ENCODE peak calls at places on chromosomes 5 and 9, in eight cellular contexts. One of them, this sample, is unnamed.

GRCh38 chr5:176365663-176366574 is 632 bp downstream of the ARL10 start:
- DNase-seq in OCI-LY7: no peak
- DNase-seq in neural progenitor cell: peak; percentile 86
- DNase-seq in HCT116: no peak
- DNase-seq in GM23338: peak; percentile 83
- DNase-seq in MM.1S: no peak
- DNase-seq in GM23248: peak; percentile 81
- DNase-seq in SK-N-SH: peak; percentile 96
- DNase-seq in this sample: peak; percentile 62

GRCh38 chr9:95085861-95086563 is 231.5 kb downstream of the FANCC start:
- DNase-seq in OCI-LY7: no peak
- DNase-seq in neural progenitor cell: no peak
- DNase-seq in HCT116: no peak
- DNase-seq in GM23338: no peak
- DNase-seq in MM.1S: no peak
- DNase-seq in GM23248: no peak
- DNase-seq in SK-N-SH: no peak
- DNase-seq in this sample: no peak

GRCh38 chr5:151662805-151663204 is 23.9 kb downstream of the SPARC start:
- DNase-seq in OCI-LY7: no peak
- DNase-seq in neural progenitor cell: no peak
- DNase-seq in HCT116: no peak
- DNase-seq in GM23338: no peak
- DNase-seq in MM.1S: no peak
- DNase-seq in GM23248: no peak
- DNase-seq in SK-N-SH: no peak
- DNase-seq in this sample: no peak

GRCh38 chr9:134604834-134605233 is 36.8 kb upstream of the COL5A1 start:
- DNase-seq in OCI-LY7: no peak
- DNase-seq in neural progenitor cell: no peak
- DNase-seq in HCT116: no peak
- DNase-seq in GM23338: no peak
- DNase-seq in MM.1S: no peak
- DNase-seq in GM23248: no peak
- DNase-seq in SK-N-SH: no peak
- DNase-seq in this sample: no peak

GRCh38 chr5:178425621-178426068 is 164.5 kb downstream of the COL23A1 start:
- DNase-seq in OCI-LY7: no peak
- DNase-seq in neural progenitor cell: no peak
- DNase-seq in HCT116: no peak
- DNase-seq in GM23338: no peak
- DNase-seq in MM.1S: no peak
- DNase-seq in GM23248: no peak
- DNase-seq in SK-N-SH: peak; percentile 13
- DNase-seq in this sample: no peak

GRCh38 chr5:120464627-120465280 is 654 bp downstream of the PRR16 start:
- DNase-seq in OCI-LY7: no peak
- DNase-seq in neural progenitor cell: peak; percentile 41
- DNase-seq in HCT116: no peak
- DNase-seq in GM23338: peak; percentile 51
- DNase-seq in MM.1S: no peak
- DNase-seq in GM23248: peak; percentile 80
- DNase-seq in SK-N-SH: peak; percentile 67
- DNase-seq in this sample: peak; percentile 52

GRCh38 chr5:123610209-123610608 is 98.2 kb downstream of the CSNK1G3 start:
- DNase-seq in OCI-LY7: no peak
- DNase-seq in neural progenitor cell: no peak
- DNase-seq in HCT116: no peak
- DNase-seq in GM23338: no peak
- DNase-seq in MM.1S: no peak
- DNase-seq in GM23248: peak; percentile 34
- DNase-seq in SK-N-SH: no peak
- DNase-seq in this sample: peak; percentile 2

GRCh38 chr5:147216552-147217154 is 18.2 kb upstream of the STK32A start:
- DNase-seq in OCI-LY7: no peak
- DNase-seq in neural progenitor cell: peak; percentile 36
- DNase-seq in HCT116: no peak
- DNase-seq in GM23338: peak; percentile 54
- DNase-seq in MM.1S: peak; percentile 74
- DNase-seq in GM23248: peak; percentile 5
- DNase-seq in SK-N-SH: no peak
- DNase-seq in this sample: peak; percentile 14

GRCh38 chr5:137622850-137623249 is 113.0 kb downstream of the KLHL3 start:
- DNase-seq in OCI-LY7: no peak
- DNase-seq in neural progenitor cell: no peak
- DNase-seq in HCT116: no peak
- DNase-seq in GM23338: no peak
- DNase-seq in MM.1S: no peak
- DNase-seq in GM23248: peak; percentile 73
- DNase-seq in SK-N-SH: no peak
- DNase-seq in this sample: no peak

GRCh38 chr9:87498046-87498815 is 564 bp downstream of the DAPK1 start:
- DNase-seq in OCI-LY7: no peak
- DNase-seq in neural progenitor cell: peak; percentile 83
- DNase-seq in HCT116: no peak
- DNase-seq in GM23338: peak; percentile 79
- DNase-seq in MM.1S: peak; percentile 37
- DNase-seq in GM23248: peak; percentile 34
- DNase-seq in SK-N-SH: peak; percentile 89
- DNase-seq in this sample: peak; percentile 81

GRCh38 chr5:78295035-78295961 is 800 bp upstream of the AP3B1 start:
- DNase-seq in OCI-LY7: peak; percentile 54
- DNase-seq in neural progenitor cell: peak; percentile 47
- DNase-seq in HCT116: peak; percentile 41
- DNase-seq in GM23338: peak; percentile 91
- DNase-seq in MM.1S: peak; percentile 66
- DNase-seq in GM23248: peak; percentile 62
- DNase-seq in SK-N-SH: peak; percentile 29
- DNase-seq in this sample: peak; percentile 70

GRCh38 chr5:32837211-32837610 is 126.1 kb downstream of the NPR3 start:
- DNase-seq in OCI-LY7: no peak
- DNase-seq in neural progenitor cell: no peak
- DNase-seq in HCT116: no peak
- DNase-seq in GM23338: no peak
- DNase-seq in MM.1S: no peak
- DNase-seq in GM23248: no peak
- DNase-seq in SK-N-SH: no peak
- DNase-seq in this sample: no peak

GRCh38 chr5:76763136-76763535 is 47.2 kb downstream of the F2R start:
- DNase-seq in OCI-LY7: no peak
- DNase-seq in neural progenitor cell: no peak
- DNase-seq in HCT116: no peak
- DNase-seq in GM23338: no peak
- DNase-seq in MM.1S: peak; percentile 48
- DNase-seq in GM23248: no peak
- DNase-seq in SK-N-SH: no peak
- DNase-seq in this sample: no peak

DNA sequence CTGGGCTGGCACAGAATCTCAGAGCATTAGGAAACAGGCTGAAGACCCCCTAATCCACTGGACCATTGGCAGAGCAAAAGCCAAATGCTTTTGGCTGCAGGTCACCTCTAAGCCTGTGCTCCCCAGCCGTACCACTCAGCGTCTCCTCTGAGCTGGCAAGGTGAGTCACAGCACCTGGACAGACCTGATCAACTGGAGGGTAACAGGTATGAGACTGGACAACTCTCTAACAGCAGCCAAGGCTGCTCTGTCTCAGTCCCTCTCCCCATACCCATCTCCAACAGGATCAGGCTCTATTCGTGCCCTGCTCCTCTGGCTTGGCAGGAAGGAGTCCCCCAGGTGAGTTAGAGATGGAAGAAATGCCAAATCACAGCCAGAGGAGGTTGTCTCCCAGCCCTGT is 4.7 kb downstream of the GOLGA2 start:
- DNase-seq in OCI-LY7: no peak
- DNase-seq in neural progenitor cell: no peak
- DNase-seq in HCT116: peak; percentile 77
- DNase-seq in GM23338: no peak
- DNase-seq in MM.1S: no peak
- DNase-seq in GM23248: no peak
- DNase-seq in SK-N-SH: no peak
- DNase-seq in this sample: no peak
- H3K36me3 ChIP-seq in OCI-LY7: peaks cover 20% of the 10 kb centered on the region
- H3K36me3 ChIP-seq in neural progenitor cell: no peaks in the 10 kb centered on the region
- H3K36me3 ChIP-seq in HCT116: peaks cover 14% of the 10 kb centered on the region
- H3K36me3 ChIP-seq in GM23338: no peaks in the 10 kb centered on the region
- H3K36me3 ChIP-seq in MM.1S: no peaks in the 10 kb centered on the region
- H3K36me3 ChIP-seq in GM23248: peaks cover 53% of the 10 kb centered on the region
- H3K36me3 ChIP-seq in SK-N-SH: peaks cover 56% of the 10 kb centered on the region
- H3K36me3 ChIP-seq in this sample: no peaks in the 10 kb centered on the region

GRCh38 chr5:138972230-138972629 is 97.1 kb upstream of the LRRTM2 start:
- DNase-seq in OCI-LY7: no peak
- DNase-seq in neural progenitor cell: no peak
- DNase-seq in HCT116: no peak
- DNase-seq in GM23338: no peak
- DNase-seq in MM.1S: no peak
- DNase-seq in GM23248: peak; percentile 36
- DNase-seq in SK-N-SH: no peak
- DNase-seq in this sample: no peak

GRCh38 chr5:138978085-138978484 is 103.0 kb upstream of the LRRTM2 start:
- DNase-seq in OCI-LY7: no peak
- DNase-seq in neural progenitor cell: no peak
- DNase-seq in HCT116: no peak
- DNase-seq in GM23338: no peak
- DNase-seq in MM.1S: no peak
- DNase-seq in GM23248: peak; percentile 36
- DNase-seq in SK-N-SH: no peak
- DNase-seq in this sample: no peak

GRCh38 chr5:138975098-138975847 is 100.1 kb upstream of the LRRTM2 start:
- DNase-seq in OCI-LY7: no peak
- DNase-seq in neural progenitor cell: no peak
- DNase-seq in HCT116: no peak
- DNase-seq in GM23338: no peak
- DNase-seq in MM.1S: no peak
- DNase-seq in GM23248: peak; percentile 87
- DNase-seq in SK-N-SH: no peak
- DNase-seq in this sample: peak; percentile 60

GRCh38 chr5:138972836-138973235 is 97.7 kb upstream of the LRRTM2 start:
- DNase-seq in OCI-LY7: no peak
- DNase-seq in neural progenitor cell: peak; percentile 28
- DNase-seq in HCT116: no peak
- DNase-seq in GM23338: peak; percentile 54
- DNase-seq in MM.1S: no peak
- DNase-seq in GM23248: no peak
- DNase-seq in SK-N-SH: no peak
- DNase-seq in this sample: no peak

DNA sequence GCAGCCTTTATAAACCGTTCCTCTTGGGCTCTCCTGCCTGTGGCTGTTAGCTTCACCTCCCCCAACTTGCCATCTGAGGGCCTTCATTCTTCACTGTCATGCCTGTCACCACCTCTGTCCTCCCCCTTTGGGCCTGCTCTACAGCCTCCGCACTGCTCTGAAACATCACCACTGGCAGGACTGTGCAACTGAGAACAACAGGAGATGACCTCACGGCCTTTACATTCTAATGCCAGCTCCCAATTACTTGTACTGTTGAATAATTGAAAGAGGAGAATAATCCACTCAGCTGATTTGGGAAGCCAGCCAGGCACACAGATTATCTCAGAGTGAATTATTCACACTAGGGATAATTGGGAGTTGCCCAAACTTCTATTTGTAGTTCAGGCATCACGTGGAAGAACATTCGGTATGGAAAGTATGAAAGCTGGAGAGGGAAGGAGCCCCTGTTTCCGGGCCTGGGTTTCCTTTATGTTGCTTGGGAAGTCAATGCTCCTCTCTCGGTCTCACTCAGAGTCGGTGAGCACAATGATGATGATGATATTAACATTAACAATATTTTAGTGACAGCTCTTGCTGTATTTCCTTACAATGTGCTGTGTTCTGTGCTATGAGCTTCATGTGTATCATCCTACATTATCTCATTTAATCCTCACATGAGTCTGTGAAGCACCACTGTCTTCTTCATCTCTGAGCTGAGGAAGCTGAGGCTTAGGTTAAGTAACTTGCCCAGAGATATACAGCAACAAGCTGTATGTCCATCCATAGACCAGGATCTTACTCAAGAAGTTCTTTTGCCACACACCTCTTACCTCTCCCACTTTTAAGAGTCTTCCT is 99.3 kb upstream of the LRRTM2 start:
- DNase-seq in OCI-LY7: no peak
- DNase-seq in neural progenitor cell: peak; percentile 34
- DNase-seq in HCT116: no peak
- DNase-seq in GM23338: no peak
- DNase-seq in MM.1S: no peak
- DNase-seq in GM23248: peak; percentile 87
- DNase-seq in SK-N-SH: no peak
- DNase-seq in this sample: no peak
- TF ChIP-seq EZH2phosphoT487 in OCI-LY7: no peak
- TF ChIP-seq EZH2phosphoT487 in neural progenitor cell: no peak
- TF ChIP-seq EZH2phosphoT487 in HCT116: no peak
- TF ChIP-seq EZH2phosphoT487 in GM23338: no peak
- TF ChIP-seq EZH2phosphoT487 in MM.1S: no peak
- TF ChIP-seq EZH2phosphoT487 in GM23248: no peak
- TF ChIP-seq EZH2phosphoT487 in SK-N-SH: no peak
- TF ChIP-seq EZH2phosphoT487 in this sample: no peak

GRCh38 chr9:132591244-132591643 is 8.8 kb downstream of the BARHL1 start:
- DNase-seq in OCI-LY7: no peak
- DNase-seq in neural progenitor cell: peak; percentile 86
- DNase-seq in HCT116: no peak
- DNase-seq in GM23338: peak; percentile 64
- DNase-seq in MM.1S: no peak
- DNase-seq in GM23248: no peak
- DNase-seq in SK-N-SH: no peak
- DNase-seq in this sample: no peak
- H3K4me3 ChIP-seq in OCI-LY7: no peak overlapping the region
- H3K4me3 ChIP-seq in neural progenitor cell: peak overlapping the region; percentile 46
- H3K4me3 ChIP-seq in HCT116: no peak overlapping the region
- H3K4me3 ChIP-seq in GM23338: peak overlapping the region; percentile 58
- H3K4me3 ChIP-seq in MM.1S: no peak overlapping the region
- H3K4me3 ChIP-seq in GM23248: no peak overlapping the region
- H3K4me3 ChIP-seq in SK-N-SH: no peak overlapping the region
- H3K4me3 ChIP-seq in this sample: no peak overlapping the region

GRCh38 chr9:114287001-114287762 is 35.7 kb upstream of the ORM1 start:
- DNase-seq in OCI-LY7: no peak
- DNase-seq in neural progenitor cell: no peak
- DNase-seq in HCT116: no peak
- DNase-seq in GM23338: no peak
- DNase-seq in MM.1S: no peak
- DNase-seq in GM23248: no peak
- DNase-seq in SK-N-SH: no peak
- DNase-seq in this sample: no peak
- H3K36me3 ChIP-seq in OCI-LY7: no peaks in the 10 kb centered on the region
- H3K36me3 ChIP-seq in neural progenitor cell: no peaks in the 10 kb centered on the region
- H3K36me3 ChIP-seq in HCT116: no peaks in the 10 kb centered on the region
- H3K36me3 ChIP-seq in GM23338: peaks cover 1% of the 10 kb centered on the region
- H3K36me3 ChIP-seq in MM.1S: no peaks in the 10 kb centered on the region
- H3K36me3 ChIP-seq in GM23248: no peaks in the 10 kb centered on the region
- H3K36me3 ChIP-seq in SK-N-SH: no peaks in the 10 kb centered on the region
- H3K36me3 ChIP-seq in this sample: no peaks in the 10 kb centered on the region